ENCODE peak calls at places on chromosomes 7 and 10, in five cellular contexts. P is transverse colon, D is chondrocyte, H is neural progenitor cell, F is neural crest cell. R is an unnamed sample.

GRCh38 chr10:24721254-24722106 is 2.2 kb downstream of the ARHGAP21 start:
- DNase-seq in P (peak), D (no peak), H (peak), F (peak), R (no peak)

GRCh38 chr7:92621026-92621540 is 30.9 kb upstream of the FAM133B start:
- DNase-seq in P (peak), D (no peak), H (peak), F (peak), R (peak)

GRCh38 chr7:42914726-42915045 is 2.8 kb upstream of the C7orf25 start:
- DNase-seq in P (no peak), D (no peak), H (no peak), F (no peak), R (peak)

GRCh38 chr10:29519670-29520069 is 115.1 kb downstream of the SVIL start:
- DNase-seq in P (no peak), D (no peak), H (no peak), F (no peak), R (no peak)

GRCh38 chr7:123169065-123169464 is 30.7 kb downstream of the SLC13A1 start:
- DNase-seq in P (no peak), D (no peak), H (no peak), F (no peak), R (no peak)

GRCh38 chr7:103343758-103344452 is 662 bp downstream of the DNAJC2 start:
- DNase-seq in P (peak), D (no peak), H (peak), F (no peak), R (peak)

GRCh38 chr10:113520606-113521481 is 32.0 kb upstream of the HABP2 start:
- DNase-seq in P (peak), D (no peak), H (peak), F (peak), R (peak)

GRCh38 chr7:101717986-101718746 is 89.1 kb upstream of the MYL10 start:
- DNase-seq in P (no peak), D (no peak), H (no peak), F (no peak), R (no peak)

GRCh38 chr10:7035111-7035761 is 375.6 kb downstream of the SFMBT2 start:
- DNase-seq in P (no peak), D (no peak), H (no peak), F (no peak), R (no peak)

GRCh38 chr10:112986791-112987190 is 36.7 kb downstream of the TCF7L2 start:
- DNase-seq in P (no peak), D (no peak), H (no peak), F (no peak), R (peak)

GRCh38 chr10:69628876-69629275 is 1.2 kb upstream of the FAM241B start:
- DNase-seq in P (no peak), D (no peak), H (no peak), F (no peak), R (no peak)

GRCh38 chr7:27130540-27131389 is at the start of gene HOXA4:
- DNase-seq in P (peak), D (no peak), H (peak), F (peak), R (no peak)

GRCh38 chr7:146937836-146938235 is 821.2 kb downstream of the CNTNAP2 start:
- DNase-seq in P (no peak), D (no peak), H (no peak), F (no peak), R (no peak)

GRCh38 chr10:100519321-100520051 is at the start of gene SEC31B:
- DNase-seq in P (peak), D (no peak), H (peak), F (peak), R (no peak)
- TF ChIP-seq CTCF in P (no peak), D (no peak), H (no peak), F (no peak), R (peak)

GRCh38 chr10:2978574-2979266 is 88.6 kb upstream of the PFKP start:
- DNase-seq in P (no peak), D (no peak), H (no peak), F (no peak), R (no peak)

GRCh38 chr10:2980791-2981360 is 86.5 kb upstream of the PFKP start:
- DNase-seq in P (no peak), D (no peak), H (no peak), F (no peak), R (peak)

GRCh38 chr10:2980116-2980515 is 87.2 kb upstream of the PFKP start:
- DNase-seq in P (no peak), D (no peak), H (no peak), F (no peak), R (no peak)

GRCh38 chr10:2979267-2979660 is 88.1 kb upstream of the PFKP start:
- DNase-seq in P (no peak), D (no peak), H (no peak), F (no peak), R (no peak)

DNA sequence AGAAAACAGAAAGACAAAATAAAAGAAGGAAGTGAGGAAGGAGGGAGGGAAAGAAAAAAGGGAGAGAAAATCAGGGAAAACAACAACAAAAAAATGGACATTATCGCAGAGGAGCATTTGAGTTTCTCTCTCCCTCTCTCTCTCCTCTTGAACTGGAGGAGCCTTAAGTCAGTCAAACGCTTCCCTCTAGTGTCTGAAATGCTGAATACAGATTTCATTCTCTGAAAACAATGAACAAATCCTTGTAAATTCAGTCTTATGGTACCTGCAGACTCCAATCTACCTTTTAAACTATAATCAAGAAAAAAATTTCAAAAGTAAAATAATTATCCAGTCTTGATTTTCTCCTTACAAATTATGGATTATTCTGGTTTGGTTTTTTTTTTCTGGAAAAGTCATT is 89.2 kb upstream of the PFKP start:
- DNase-seq in P (no peak), D (no peak), H (peak), F (no peak), R (peak)
- TF ChIP-seq CTCF in P (no peak), D (peak), H (peak), F (peak), R (peak)

DNA sequence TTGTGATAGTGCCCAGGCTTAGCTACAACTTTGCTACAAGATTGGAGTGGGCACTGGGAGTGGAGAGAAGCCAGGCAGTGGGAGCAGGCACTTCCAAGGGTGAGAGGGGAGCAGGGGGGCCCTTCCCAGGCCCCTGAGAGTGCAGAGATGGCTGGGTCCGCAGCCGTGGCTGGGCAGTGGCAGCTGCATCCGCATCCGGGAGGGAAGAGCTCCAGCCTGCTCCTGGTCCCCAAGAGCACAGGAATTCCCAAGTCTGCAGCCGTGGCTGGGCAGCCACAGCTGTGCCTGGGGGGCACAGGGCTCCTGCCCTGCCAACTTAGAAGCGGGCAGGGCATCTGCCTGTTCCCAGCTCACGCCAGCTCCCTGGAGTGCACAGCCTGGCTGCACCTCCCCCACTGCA is 124.1 kb upstream of the POM121L12 start:
- DNase-seq in P (no peak), D (no peak), H (no peak), F (no peak), R (no peak)
- TF ChIP-seq CTCF in P (no peak), D (no peak), H (no peak), F (no peak), R (no peak)

GRCh38 chr10:36506696-36507477 is 618.5 kb upstream of the ANKRD30A start:
- DNase-seq in P (no peak), D (no peak), H (no peak), F (no peak), R (no peak)

GRCh38 chr10:36499696-36500095 is 625.7 kb upstream of the ANKRD30A start:
- DNase-seq in P (no peak), D (no peak), H (no peak), F (no peak), R (peak)

DNA sequence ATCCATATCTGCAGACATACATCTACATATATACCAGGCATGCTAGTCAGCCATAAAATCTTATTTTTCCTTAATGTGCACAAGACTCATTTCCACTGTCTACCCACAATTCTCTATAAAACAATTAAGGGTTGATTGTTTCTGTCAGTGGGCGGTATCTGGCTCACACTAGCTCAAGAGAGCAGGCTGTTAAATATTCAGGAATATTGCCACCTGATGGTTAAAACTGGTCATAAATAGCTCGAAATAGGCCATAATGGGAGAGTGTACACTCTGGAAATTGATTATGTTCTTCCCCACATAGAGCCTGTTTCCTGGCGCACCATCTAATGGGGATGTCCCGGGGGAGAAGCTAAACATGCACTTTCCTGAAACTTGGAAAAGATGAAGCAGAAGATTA is 620.6 kb upstream of the ANKRD30A start:
- DNase-seq in P (no peak), D (no peak), H (no peak), F (no peak), R (peak)
- TF ChIP-seq CTCF in P (no peak), D (peak), H (no peak), F (no peak), R (no peak)

GRCh38 chr10:3784510-3785250 is at the start of gene KLF6:
- DNase-seq in P (peak), D (no peak), H (peak), F (peak), R (no peak)

GRCh38 chr10:3787001-3787400 is 2.0 kb upstream of the KLF6 start:
- DNase-seq in P (no peak), D (no peak), H (no peak), F (no peak), R (peak)

GRCh38 chr10:3786295-3786981 is 1.4 kb upstream of the KLF6 start:
- DNase-seq in P (peak), D (no peak), H (peak), F (peak), R (peak)

GRCh38 chr10:3785251-3785848 is 341 bp upstream of the KLF6 start:
- DNase-seq in P (peak), D (peak), H (peak), F (peak), R (peak)

DNA sequence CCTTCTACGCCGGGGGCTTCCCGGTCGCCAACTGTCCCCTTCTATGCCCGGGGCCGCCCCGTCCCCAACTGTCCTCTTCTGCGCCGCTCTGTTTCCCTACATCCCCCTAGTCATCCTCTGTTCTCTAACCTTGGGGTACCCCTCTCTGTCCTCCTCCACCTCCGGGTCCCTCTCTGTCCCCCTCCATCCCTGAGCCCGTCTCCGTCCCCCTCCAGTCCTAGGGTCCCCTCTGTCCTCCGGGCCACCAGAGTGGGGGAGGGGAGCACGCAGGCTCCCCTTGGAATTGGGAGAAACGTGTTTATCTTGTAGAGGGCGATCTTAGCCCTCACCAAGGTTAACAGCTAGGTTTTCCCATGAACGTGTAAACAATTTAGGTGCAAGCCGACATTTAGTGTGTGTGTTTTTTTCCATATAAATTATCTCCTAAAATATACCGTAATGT is 861 bp upstream of the KLF6 start:
- DNase-seq in P (peak), D (no peak), H (peak), F (peak), R (peak)
- TF ChIP-seq CTCF in P (no peak), D (peak), H (no peak), F (no peak), R (no peak)

DNA sequence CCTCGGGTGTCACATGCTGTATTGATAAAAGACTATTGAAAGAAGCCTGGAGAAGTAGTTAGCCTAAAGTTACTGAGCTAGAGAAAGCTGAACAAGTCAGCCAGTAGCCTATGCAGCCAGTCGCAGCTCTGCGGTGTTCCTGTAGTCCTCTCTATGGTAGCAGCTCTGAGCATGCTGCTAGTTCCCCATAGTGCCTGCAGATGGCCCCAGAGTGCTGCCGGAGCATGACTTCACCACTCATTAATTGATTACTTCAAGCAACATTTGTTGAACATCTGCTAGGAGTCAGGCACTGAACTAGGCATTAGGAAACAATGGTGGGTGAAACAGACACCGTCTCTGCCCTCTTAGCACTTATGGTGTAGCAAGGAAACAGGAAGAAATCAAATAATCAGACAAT is 422.7 kb downstream of the SORCS3 start:
- DNase-seq in P (peak), D (no peak), H (peak), F (peak), R (peak)
- TF ChIP-seq CTCF in P (peak), D (peak), H (peak), F (peak), R (peak)

DNA sequence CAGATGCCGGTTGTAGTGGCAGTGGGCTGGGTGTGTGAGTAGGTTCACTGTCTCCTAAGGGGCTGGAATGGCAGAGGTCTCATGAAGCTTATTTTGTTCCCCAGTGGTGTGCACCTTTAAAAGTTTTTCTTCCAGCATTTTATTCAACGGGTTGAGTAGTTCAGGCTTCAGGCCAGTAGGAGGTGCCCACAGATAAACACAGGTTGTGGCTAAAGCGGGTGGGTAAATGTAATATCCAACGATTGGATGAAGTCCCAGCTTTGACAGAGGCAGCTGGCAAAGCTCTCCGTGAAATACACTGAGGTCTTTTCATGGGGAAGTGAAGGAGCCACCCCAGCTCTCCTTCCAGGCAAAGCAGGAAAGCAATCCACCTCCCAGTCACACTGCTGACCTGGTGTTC is 339.8 kb upstream of the LRRTM3 start:
- DNase-seq in P (peak), D (no peak), H (peak), F (no peak), R (no peak)
- TF ChIP-seq CTCF in P (peak), D (peak), H (peak), F (peak), R (no peak)

GRCh38 chr10:98449287-98449686 is 2.6 kb upstream of the HPS1 start:
- DNase-seq in P (no peak), D (no peak), H (no peak), F (no peak), R (no peak)

GRCh38 chr10:98444314-98445006 is 2.3 kb downstream of the HPS1 start:
- DNase-seq in P (no peak), D (no peak), H (no peak), F (no peak), R (no peak)

GRCh38 chr10:98446121-98446655 is 547 bp downstream of the HPS1 start:
- DNase-seq in P (peak), D (no peak), H (peak), F (peak), R (peak)

GRCh38 chr10:98445200-98445812 is 1.4 kb downstream of the HPS1 start:
- DNase-seq in P (no peak), D (no peak), H (no peak), F (no peak), R (no peak)

GRCh38 chr10:98446656-98447221 is at the start of gene HPS1:
- DNase-seq in P (peak), D (no peak), H (peak), F (peak), R (peak)
- TF ChIP-seq CTCF in P (no peak), D (no peak), H (peak), F (no peak), R (peak)

DNA sequence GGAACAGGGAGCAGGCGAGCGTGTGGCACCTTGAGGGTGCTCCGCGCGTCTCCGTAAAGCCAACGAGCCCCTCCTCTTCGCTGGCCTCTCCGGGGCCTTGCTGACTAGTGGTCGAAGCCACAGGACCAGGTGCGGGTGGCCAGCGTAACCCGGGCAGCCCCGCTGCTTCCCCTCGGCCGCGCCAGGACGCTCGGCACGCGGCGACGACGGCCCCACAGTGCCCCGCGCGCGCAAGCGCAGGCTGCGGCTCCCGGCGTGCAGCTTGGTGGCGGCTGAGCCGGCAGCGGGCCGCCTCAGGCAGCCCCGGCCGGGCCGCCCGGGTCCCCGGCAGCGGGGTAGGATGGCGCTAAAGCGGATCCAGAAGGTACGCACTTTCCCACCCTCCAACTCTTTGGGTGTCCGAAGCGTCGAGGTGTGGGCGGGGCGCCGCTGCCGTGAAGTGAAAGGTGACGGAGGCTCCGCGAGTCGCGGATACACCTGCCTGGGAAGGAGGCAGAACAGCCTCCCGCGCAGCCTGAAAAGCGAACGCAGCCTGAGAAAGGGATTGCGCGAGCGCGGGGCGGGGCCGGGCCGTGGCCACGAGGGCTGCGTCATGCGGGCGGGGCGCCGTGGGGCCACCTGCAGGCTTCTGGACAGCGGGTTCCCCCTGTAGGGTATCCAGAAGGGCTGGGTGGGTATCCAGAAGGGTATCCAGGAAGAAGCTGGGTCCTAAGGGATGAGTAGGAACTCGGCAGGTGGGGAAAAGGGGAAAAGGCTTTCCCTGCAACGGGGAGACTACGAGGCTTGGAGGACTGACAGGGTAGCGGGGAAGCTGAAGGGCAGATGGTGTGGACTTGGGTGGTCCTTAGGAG is at the start of gene UBE2D4:
- DNase-seq in P (peak), D (peak), H (peak), F (peak), R (peak)
- TF ChIP-seq CTCF in P (no peak), D (no peak), H (no peak), F (no peak), R (no peak)

R was measured in bronchial epithelial cell.